ENCODE peak calls at places on chromosomes 13 and 19, in six cellular contexts. M is body of pancreas, Z is H1, L is transverse colon, U is IMR-90, V is heart left ventricle. A is an unnamed sample.

GRCh38 chr19:55383279-55383788 is 758 bp downstream of the TMEM238 start:
- DNase-seq in M (no peak), Z (no peak), L (peak; percentile 30), U (no peak), V (no peak), A (no peak)

GRCh38 chr19:51114087-51114714 is 6.0 kb upstream of the CTU1 start:
- DNase-seq in M (no peak), Z (no peak), L (no peak), U (no peak), V (no peak), A (no peak)

GRCh38 chr19:1884291-1884718 is 991 bp downstream of the ABHD17A start:
- DNase-seq in M (no peak), Z (no peak), L (peak; percentile 47), U (no peak), V (no peak), A (peak; percentile 24)

GRCh38 chr19:55086730-55087541 is 11.3 kb downstream of the EPS8L1 start:
- DNase-seq in M (peak; percentile 77), Z (peak; percentile 99), L (peak; percentile 93), U (peak; percentile 91), V (peak; percentile 96), A (peak; percentile 92)

GRCh38 chr13:107641574-107641973 is 573.8 kb downstream of the LIG4 start:
- DNase-seq in M (no peak), Z (no peak), L (no peak), U (no peak), V (no peak), A (no peak)

GRCh38 chr19:42297034-42297433 is 4.9 kb upstream of the PRR19 start:
- DNase-seq in M (peak; percentile 13), Z (no peak), L (no peak), U (no peak), V (no peak), A (no peak)

GRCh38 chr19:34236035-34236793 is 18.1 kb upstream of the GARRE1 start:
- DNase-seq in M (no peak), Z (no peak), L (peak; percentile 44), U (peak; percentile 82), V (no peak), A (no peak)

GRCh38 chr13:85543144-85543543 is 256.1 kb downstream of the SLITRK6 start:
- DNase-seq in M (no peak), Z (no peak), L (no peak), U (no peak), V (no peak), A (no peak)

GRCh38 chr13:100630564-100630963 is 42.0 kb upstream of the GGACT start:
- DNase-seq in M (no peak), Z (no peak), L (no peak), U (no peak), V (no peak), A (no peak)

DNA sequence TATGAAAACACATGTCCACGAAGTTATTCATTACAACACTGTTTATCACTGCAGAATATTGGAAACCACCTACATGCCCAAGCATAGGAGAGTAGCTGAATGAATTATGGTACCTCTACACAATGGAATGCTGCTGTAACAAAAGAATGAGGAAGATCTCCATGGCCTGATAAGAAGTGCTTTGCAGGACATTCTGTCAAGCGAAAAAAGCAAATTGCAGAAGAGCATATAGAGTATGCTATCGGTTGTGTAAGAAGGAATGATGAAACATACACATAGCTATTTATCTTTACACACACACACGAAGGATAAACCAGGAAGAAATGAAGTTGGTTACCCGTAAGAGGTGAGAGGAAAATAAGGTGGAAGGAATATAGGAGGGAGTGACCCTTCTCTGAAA is 37.5 kb upstream of the CEACAM20 start:
- DNase-seq in M (no peak), Z (no peak), L (no peak), U (no peak), V (no peak), A (no peak)
- H3K27me3 ChIP-seq in M (no peaks in the 10 kb centered on the region), Z (no peaks in the 10 kb centered on the region), L (peaks cover 45% of the 10 kb centered on the region), U (peaks cover 12% of the 10 kb centered on the region), V (peaks cover 6% of the 10 kb centered on the region), A (no peaks in the 10 kb centered on the region)

DNA sequence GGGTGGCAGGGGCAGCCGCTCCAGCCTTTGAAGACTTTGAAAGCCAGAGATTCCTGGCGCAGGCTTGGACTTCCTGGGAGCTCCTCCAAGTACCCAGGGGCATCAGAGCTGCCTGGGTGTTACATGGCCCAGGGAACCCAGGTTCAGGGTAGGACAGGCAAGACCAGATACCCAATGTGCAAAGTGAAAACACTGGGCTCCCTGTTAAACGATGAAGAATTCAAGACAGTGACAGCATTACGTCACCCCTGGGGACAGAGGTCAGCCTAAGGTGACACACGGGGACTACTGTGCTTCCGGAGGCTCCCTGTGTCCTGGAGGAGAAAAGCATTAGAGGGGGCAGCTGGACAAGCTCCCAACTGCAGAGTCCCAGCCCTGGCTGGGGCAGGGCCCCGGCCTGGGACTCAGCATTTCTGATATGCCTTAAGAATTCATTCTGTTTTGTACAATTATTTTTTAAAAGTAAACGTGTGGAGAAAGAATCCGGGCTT is 5.7 kb downstream of the ARRDC2 start:
- DNase-seq in M (peak; percentile 57), Z (no peak), L (no peak), U (no peak), V (peak; percentile 33), A (no peak)
- H3K4me1 ChIP-seq in M (peaks cover 24% of the 10 kb centered on the region), Z (no peaks in the 10 kb centered on the region), L (peaks cover 7% of the 10 kb centered on the region), U (peaks cover 4% of the 10 kb centered on the region), V (peaks cover 21% of the 10 kb centered on the region), A (no peaks in the 10 kb centered on the region)

GRCh38 chr13:109246001-109246400 is 540.4 kb downstream of the IRS2 start:
- DNase-seq in M (no peak), Z (no peak), L (no peak), U (no peak), V (no peak), A (no peak)

GRCh38 chr13:109254271-109254670 is 532.1 kb downstream of the IRS2 start:
- DNase-seq in M (no peak), Z (no peak), L (no peak), U (no peak), V (no peak), A (no peak)

GRCh38 chr13:109251958-109252357 is 534.4 kb downstream of the IRS2 start:
- DNase-seq in M (no peak), Z (no peak), L (no peak), U (no peak), V (no peak), A (no peak)

GRCh38 chr13:109253316-109253715 is 533.1 kb downstream of the IRS2 start:
- DNase-seq in M (no peak), Z (no peak), L (no peak), U (no peak), V (no peak), A (no peak)

DNA sequence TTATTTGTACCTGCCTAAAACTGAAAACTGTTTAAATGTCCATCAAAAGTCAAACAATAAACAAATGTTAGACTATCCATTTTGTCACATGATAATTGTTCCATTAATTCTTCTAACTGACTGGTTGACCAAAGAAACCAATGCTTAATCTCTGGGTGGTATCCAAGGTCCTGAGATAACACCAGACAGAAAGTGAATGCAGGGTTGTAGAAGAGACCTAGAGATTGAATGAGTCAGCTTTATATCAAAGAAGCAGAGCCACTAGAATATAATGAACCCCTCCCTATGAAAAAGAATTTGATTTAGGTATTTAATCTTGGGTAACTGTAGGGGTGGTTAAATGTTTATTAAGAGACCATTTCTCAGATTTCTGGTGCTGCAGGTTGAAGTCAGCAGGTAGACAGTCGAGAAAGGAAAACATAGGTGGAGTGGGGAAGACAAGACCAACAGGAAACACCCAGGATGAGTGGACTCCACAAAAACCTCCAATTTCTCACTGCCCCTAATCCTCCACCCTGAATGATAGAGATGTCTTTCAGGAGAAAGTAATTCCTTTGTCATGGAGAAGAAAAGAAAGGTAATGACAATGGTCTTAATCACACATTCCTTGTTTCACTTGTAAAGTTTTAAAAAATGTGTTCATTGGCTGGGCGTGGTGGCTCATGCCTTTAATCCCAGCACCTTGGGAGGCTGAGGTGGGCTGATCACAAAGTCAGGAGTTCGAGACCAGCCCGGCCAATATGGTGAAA is 536.4 kb downstream of the IRS2 start:
- DNase-seq in M (no peak), Z (no peak), L (no peak), U (no peak), V (no peak), A (no peak)
- TF ChIP-seq POLR2A in M (no peak), Z (no peak), L (no peak), U (no peak), V (no peak), A (no peak)

GRCh38 chr13:105452895-105453294 is 1082.6 kb downstream of the EFNB2 start:
- DNase-seq in M (no peak), Z (no peak), L (no peak), U (no peak), V (no peak), A (no peak)
- H3K27me3 ChIP-seq in M (no peaks in the 10 kb centered on the region), Z (no peaks in the 10 kb centered on the region), L (no peaks in the 10 kb centered on the region), U (no peaks in the 10 kb centered on the region), V (no peaks in the 10 kb centered on the region), A (no peaks in the 10 kb centered on the region)